ENCODE peak calls at places on chromosome 20, in four cellular contexts. B is neuronal stem cell, Q is mesendoderm, Z is H1. P is an unnamed sample.

GRCh38 chr20:4465855-4466545 is 255.7 kb upstream of the PRND start:
- DNase-seq in B (no peak), Q (no peak), Z (no peak), P (no peak)

GRCh38 chr20:4876731-4877130 is 124.6 kb downstream of the SLC23A2 start:
- DNase-seq in B (no peak), Q (no peak), Z (no peak), P (no peak)

GRCh38 chr20:40562031-40562430 is 127.0 kb downstream of the MAFB start:
- DNase-seq in B (no peak), Q (peak; percentile 48), Z (no peak), P (peak; percentile 53)

GRCh38 chr20:10877345-10877744 is 203.5 kb upstream of the JAG1 start:
- DNase-seq in B (no peak), Q (no peak), Z (no peak), P (no peak)

GRCh38 chr20:53623454-53624206 is 30.0 kb upstream of the ZNF217 start:
- DNase-seq in B (peak; percentile 26), Q (peak; percentile 87), Z (peak; percentile 29), P (peak; percentile 84)

GRCh38 chr20:40882173-40882572 is 146.4 kb upstream of the TOP1 start:
- DNase-seq in B (no peak), Q (no peak), Z (no peak), P (no peak)

GRCh38 chr20:32558526-32558925 is 26.6 kb downstream of the NOL4L start:
- DNase-seq in B (no peak), Q (no peak), Z (no peak), P (peak; percentile 40)

GRCh38 chr20:24533449-24533848 is 64.0 kb downstream of the SYNDIG1 start:
- DNase-seq in B (no peak), Q (no peak), Z (no peak), P (no peak)

GRCh38 chr20:63178889-63179751 is 36.8 kb downstream of the YTHDF1 start:
- DNase-seq in B (peak; percentile 51), Q (peak; percentile 60), Z (no peak), P (peak; percentile 19)

GRCh38 chr20:58075980-58076749 is 152.3 kb downstream of the ANKRD60 start:
- DNase-seq in B (no peak), Q (no peak), Z (no peak), P (no peak)

GRCh38 chr20:760751-761417 is 7.4 kb downstream of the SLC52A3 start:
- DNase-seq in B (peak; percentile 64), Q (peak; percentile 73), Z (peak; percentile 59), P (no peak)

DNA sequence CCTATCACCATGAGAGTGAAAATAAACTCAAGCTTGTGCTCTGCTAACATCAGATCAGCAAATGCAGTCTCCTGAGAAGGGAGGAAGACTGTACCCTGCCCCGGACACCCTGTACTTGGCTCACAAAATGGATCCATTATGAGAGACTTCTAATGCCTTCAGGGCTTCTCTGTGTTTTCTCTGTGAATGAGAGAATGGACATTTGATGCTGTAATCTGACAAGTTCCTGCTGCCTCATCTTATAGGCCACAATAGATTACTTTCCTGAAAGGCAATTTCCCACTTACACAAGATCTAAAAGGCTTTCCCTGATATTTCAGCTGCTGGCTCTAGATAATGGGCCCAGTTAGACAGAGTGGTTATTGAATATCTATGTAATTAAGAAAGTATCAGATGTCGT is 117.2 kb downstream of the OTOR start:
- DNase-seq in B (no peak), Q (no peak), Z (no peak), P (no peak)
- H2BK120ac ChIP-seq in B (no peak overlapping the region), Q (no peak overlapping the region), Z (no peak overlapping the region), P (no peak overlapping the region)

GRCh38 chr20:1822564-1823420 is 72.4 kb upstream of the SIRPA start:
- DNase-seq in B (no peak), Q (no peak), Z (no peak), P (peak; percentile 77)

GRCh38 chr20:1824834-1825233 is 70.4 kb upstream of the SIRPA start:
- DNase-seq in B (no peak), Q (peak; percentile 45), Z (no peak), P (no peak)

GRCh38 chr20:1823421-1823892 is 71.8 kb upstream of the SIRPA start:
- DNase-seq in B (no peak), Q (no peak), Z (no peak), P (no peak)

GRCh38 chr20:1825492-1825891 is 69.7 kb upstream of the SIRPA start:
- DNase-seq in B (no peak), Q (no peak), Z (no peak), P (no peak)

DNA sequence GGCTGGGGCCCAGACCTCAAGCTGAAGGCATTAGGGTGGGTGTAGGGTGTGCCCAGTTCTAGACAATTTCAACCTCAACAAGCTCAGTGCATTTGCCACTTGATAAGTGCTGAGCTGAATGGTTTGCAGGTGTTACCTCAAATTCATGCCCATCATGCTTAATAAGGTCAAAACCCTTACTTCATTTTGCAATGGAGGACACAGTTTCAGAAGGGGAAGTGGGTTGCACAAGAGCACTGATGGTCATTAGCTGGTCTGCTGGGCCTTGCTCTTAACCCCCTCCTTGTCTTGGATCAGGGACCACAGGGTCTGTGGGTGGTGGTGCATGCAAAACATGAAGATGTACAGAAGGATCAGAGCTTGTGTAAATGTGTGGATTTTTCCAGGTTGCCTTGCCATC is 71.0 kb upstream of the SIRPA start:
- DNase-seq in B (no peak), Q (no peak), Z (no peak), P (no peak)
- H3K4ac ChIP-seq in B (no peak overlapping the region), Q (no peak overlapping the region), Z (no peak overlapping the region), P (no peak overlapping the region)

GRCh38 chr20:50494428-50494827 is 15.8 kb upstream of the PTPN1 start:
- DNase-seq in B (no peak), Q (no peak), Z (no peak), P (no peak)

GRCh38 chr20:50493881-50494253 is 16.3 kb upstream of the PTPN1 start:
- DNase-seq in B (no peak), Q (no peak), Z (no peak), P (no peak)

GRCh38 chr20:50501970-50502745 is 8.0 kb upstream of the PTPN1 start:
- DNase-seq in B (no peak), Q (no peak), Z (no peak), P (no peak)

GRCh38 chr20:50491926-50492634 is 18.1 kb upstream of the PTPN1 start:
- DNase-seq in B (no peak), Q (no peak), Z (no peak), P (no peak)

DNA sequence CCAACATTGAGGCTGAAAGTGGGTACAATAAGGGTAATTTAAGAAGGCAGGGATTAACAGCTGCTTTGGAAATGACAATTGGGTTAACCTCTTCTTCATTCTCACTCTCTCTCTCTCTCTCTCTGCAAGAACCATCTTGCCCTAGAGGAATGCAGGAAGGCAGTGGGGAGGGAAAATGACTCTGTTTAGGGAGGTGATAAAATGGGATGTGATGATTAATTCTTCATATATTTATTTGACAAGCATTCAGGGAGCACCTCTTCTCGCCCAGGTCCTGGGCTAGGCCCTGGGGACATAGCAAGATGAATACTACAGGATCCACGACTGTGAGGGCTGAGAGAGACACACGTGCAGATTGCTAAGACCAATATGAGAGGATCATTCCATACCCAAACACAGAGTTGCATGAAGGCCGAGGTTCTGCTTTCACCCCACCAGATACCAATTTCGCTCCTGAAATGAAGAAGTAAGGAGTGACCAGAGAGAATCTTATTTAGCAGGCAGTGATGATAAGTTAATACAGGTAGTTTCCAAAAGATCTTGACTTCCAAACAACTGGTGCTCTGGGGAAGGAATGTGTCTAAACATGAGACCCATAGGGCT is 13.3 kb upstream of the PTPN1 start:
- DNase-seq in B (no peak), Q (no peak), Z (no peak), P (no peak)
- H2BK120ac ChIP-seq in B (no peak overlapping the region), Q (no peak overlapping the region), Z (no peak overlapping the region), P (no peak overlapping the region)

GRCh38 chr20:22285555-22285954 is 298.8 kb downstream of the FOXA2 start:
- DNase-seq in B (no peak), Q (peak; percentile 32), Z (no peak), P (no peak)
- H3K4ac ChIP-seq in B (no peak overlapping the region), Q (no peak overlapping the region), Z (no peak overlapping the region), P (no peak overlapping the region)

P was measured in mesenchymal stem cell.